ENCODE peak calls at places on chromosomes 12 and 14, in four cellular contexts. D is IMR-90, T is K562, W is H1. P is an unnamed sample.

GRCh38 chr14:92759300-92759678 is 10.9 kb upstream of the LGMN start:
- DNase-seq in W (no peak), T (peak), D (peak), P (no peak)

GRCh38 chr14:101082436-101083384 is 179.2 kb upstream of the RTL1 start:
- DNase-seq in W (no peak), T (no peak), D (no peak), P (no peak)

GRCh38 chr14:105537580-105538474 is 11.4 kb downstream of the TMEM121 start:
- DNase-seq in T (peak), W (peak), D (no peak), P (no peak)

GRCh38 chr12:24795699-24796385 is 153.1 kb downstream of the BCAT1 start:
- DNase-seq in D (no peak), W (no peak), T (no peak), P (no peak)

GRCh38 chr14:99479160-99479902 is 1.3 kb downstream of the SETD3 start:
- DNase-seq in W (no peak), D (peak), T (no peak), P (no peak)

GRCh38 chr14:91417983-91418386 is 365 bp upstream of the CCDC88C start:
- DNase-seq in D (no peak), T (peak), W (peak), P (no peak)

GRCh38 chr14:58002618-58003017 is 136.7 kb upstream of the SLC35F4 start:
- DNase-seq in T (no peak), W (no peak), D (no peak), P (no peak)

GRCh38 chr14:87864356-87865230 is 128.4 kb downstream of the GALC start:
- DNase-seq in T (no peak), W (no peak), D (no peak), P (no peak)

GRCh38 chr12:132606466-132606865 is 3.9 kb downstream of the LRCOL1 start:
- DNase-seq in D (no peak), T (no peak), W (no peak), P (no peak)

GRCh38 chr12:115064296-115064695 is 380.3 kb upstream of the TBX3 start:
- DNase-seq in W (no peak), D (no peak), T (no peak), P (no peak)

GRCh38 chr12:116964740-116965090 is 54.0 kb downstream of the FBXW8 start:
- DNase-seq in W (no peak), T (no peak), D (no peak), P (no peak)

GRCh38 chr14:70188292-70188607 is 501 bp downstream of the SLC8A3 start:
- DNase-seq in W (peak), D (no peak), T (no peak), P (no peak)

GRCh38 chr12:81417056-81417455 is 339.2 kb downstream of the ACSS3 start:
- DNase-seq in D (no peak), W (no peak), T (no peak), P (no peak)

GRCh38 chr14:101628471-101628966 is 67.2 kb downstream of the DIO3 start:
- DNase-seq in W (peak), D (peak), T (peak), P (no peak)

GRCh38 chr14:64504897-64505771 is 564 bp downstream of the ZBTB1 start:
- DNase-seq in W (peak), D (peak), T (peak), P (no peak)

GRCh38 chr14:99320621-99321235 is 48.7 kb upstream of the BCL11B start:
- DNase-seq in T (no peak), D (no peak), W (peak), P (no peak)

GRCh38 chr14:22598099-22598895 is at the start of gene ABHD4:
- DNase-seq in W (peak), T (peak), D (peak), P (no peak)

GRCh38 chr12:70788774-70789173 is 131.8 kb downstream of the PTPRR start:
- DNase-seq in W (no peak), T (no peak), D (no peak), P (no peak)

GRCh38 chr14:101110729-101111619 is 207.5 kb upstream of the RTL1 start:
- DNase-seq in T (no peak), W (peak), D (no peak), P (no peak)

GRCh38 chr14:104195854-104196253 is 57.5 kb downstream of the KIF26A start:
- DNase-seq in W (no peak), T (no peak), D (no peak), P (no peak)

GRCh38 chr14:86057018-86057667 is 527.2 kb downstream of the FLRT2 start:
- DNase-seq in D (peak), T (peak), W (no peak), P (no peak)

GRCh38 chr12:44162961-44163360 is 327.1 kb downstream of the TMEM117 start:
- DNase-seq in T (no peak), D (no peak), W (no peak), P (no peak)

GRCh38 chr14:75422169-75422568 is 5.7 kb upstream of the JDP2 start:
- DNase-seq in T (no peak), D (peak), W (no peak), P (no peak)

GRCh38 chr12:128388461-128388921 is 121.5 kb downstream of the TMEM132C start:
- DNase-seq in T (no peak), D (no peak), W (no peak), P (no peak)

DNA sequence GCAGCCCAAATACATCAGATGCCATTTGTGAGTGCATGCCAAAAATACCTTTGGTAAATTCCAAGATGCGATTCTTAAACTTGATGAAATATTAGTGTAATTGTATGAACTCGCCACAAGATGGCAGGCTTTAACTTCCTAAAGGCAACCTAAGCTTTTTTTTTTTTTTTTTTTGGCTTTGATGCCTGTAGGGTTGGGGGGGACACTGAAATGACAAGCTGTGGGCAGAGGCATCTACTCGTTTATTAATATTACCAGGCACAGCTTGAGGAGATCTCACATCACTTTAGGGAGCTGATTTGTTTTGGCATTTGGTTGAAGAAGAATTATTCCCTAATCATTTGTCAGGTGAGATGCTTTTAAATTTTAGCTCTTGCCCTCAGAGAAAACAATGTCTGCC is 126.7 kb upstream of the CCDC196 start:
- DNase-seq in W (no peak), T (peak), D (peak), P (peak)
- TF ChIP-seq CHD1 in W (no peak), T (no peak), D (no peak), P (no peak)

GRCh38 chr12:69653703-69654102 is 43.0 kb upstream of the LRRC10 start:
- DNase-seq in D (peak), T (no peak), W (no peak), P (no peak)
- TF ChIP-seq CHD1 in D (no peak), T (no peak), W (no peak), P (no peak)

DNA sequence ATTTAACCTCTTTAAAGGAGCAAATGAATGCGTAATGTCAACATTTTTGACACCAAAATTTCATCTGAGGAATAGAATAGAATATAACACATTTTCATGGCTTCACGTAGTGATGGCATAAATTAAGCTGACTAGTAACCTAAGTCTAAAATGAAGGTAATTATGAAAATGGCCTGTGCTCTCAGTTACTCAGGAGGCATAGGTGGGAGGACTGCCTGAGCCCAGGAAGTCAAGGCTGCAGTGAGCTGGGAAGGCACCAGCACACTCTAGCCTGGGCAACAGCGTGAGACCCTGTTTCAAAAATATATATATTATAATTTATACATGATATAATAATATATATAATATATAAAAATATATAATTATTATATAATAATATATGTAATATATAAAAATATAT is 383.2 kb upstream of the ATP2B1 start:
- DNase-seq in D (no peak), T (no peak), W (no peak), P (no peak)
- TF ChIP-seq CHD1 in D (no peak), T (no peak), W (no peak), P (no peak)

GRCh38 chr12:54032627-54033100 is at the start of gene HOXC5:
- DNase-seq in W (peak), T (peak), D (peak), P (no peak)
- TF ChIP-seq CHD1 in W (no peak), T (no peak), D (no peak), P (no peak)

GRCh38 chr12:62328296-62328921 is 68.2 kb downstream of the USP15 start:
- DNase-seq in D (no peak), W (no peak), T (no peak), P (no peak)
- TF ChIP-seq CHD1 in D (no peak), W (no peak), T (no peak), P (no peak)

DNA sequence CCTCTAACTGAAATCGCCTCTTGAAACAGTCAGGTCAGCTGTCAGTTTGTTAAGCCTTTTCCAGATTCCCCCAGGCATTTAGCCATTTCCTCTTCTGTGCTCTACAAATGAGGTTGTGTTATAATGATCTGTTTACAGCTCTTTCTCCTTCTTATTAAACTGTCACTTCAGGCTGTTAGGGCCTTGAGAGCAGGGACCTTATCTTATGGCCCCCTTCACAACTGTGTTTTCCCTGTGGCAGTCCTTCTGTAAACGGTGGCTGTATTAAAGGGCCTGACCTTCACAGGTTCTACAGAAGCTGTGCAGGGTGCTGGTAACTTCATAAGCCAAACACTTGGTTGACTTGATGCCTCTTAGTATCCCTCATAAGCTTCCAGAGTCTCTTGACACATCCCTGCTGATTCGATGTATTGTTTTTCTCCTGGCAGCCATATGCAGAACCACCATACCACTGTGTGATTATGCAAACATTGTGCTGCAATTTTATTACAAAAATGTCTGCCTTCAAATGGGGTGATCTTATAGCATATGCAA is 104.7 kb downstream of the PLEKHA5 start:
- DNase-seq in T (no peak), W (no peak), D (peak), P (no peak)
- TF ChIP-seq CHD1 in T (no peak), W (no peak), D (no peak), P (no peak)

P was measured in GM12878.